ENCODE peak calls at places on chromosome 16, in ten cellular contexts. Y, O, A, X, V, R, C, K, P and S are unnamed samples.

GRCh38 chr16:79122343-79122742 is 478.2 kb downstream of the MAF start:
- DNase-seq in X (no peak), P (no peak), C (no peak), Y (no peak), V (no peak), O (no peak), A (no peak), K (no peak), R (no peak), S (no peak)

GRCh38 chr16:57785924-57786323 is 16.4 kb downstream of the KIFC3 start:
- DNase-seq in V (no peak), C (no peak), R (no peak), X (no peak), Y (no peak), A (no peak), K (no peak), O (no peak), P (no peak), S (no peak)

GRCh38 chr16:67833035-67833417 is 9.1 kb upstream of the THAP11 start:
- DNase-seq in P (no peak), A (no peak), R (peak), Y (no peak), V (peak), K (no peak), X (peak), C (no peak), O (no peak), S (no peak)

GRCh38 chr16:12801511-12802042 is 2.1 kb downstream of the CPPED1 start:
- DNase-seq in R (peak), X (peak), A (no peak), K (peak), O (no peak), Y (no peak), C (peak), V (peak), P (peak), S (no peak)

GRCh38 chr16:85419503-85420408 is 193.4 kb upstream of the GSE1 start:
- DNase-seq in K (no peak), X (no peak), O (no peak), V (no peak), Y (no peak), C (no peak), P (no peak), A (no peak), R (no peak), S (no peak)

GRCh38 chr16:53421248-53421647 is 13.0 kb upstream of the RBL2 start:
- DNase-seq in R (no peak), V (no peak), X (no peak), P (no peak), O (no peak), C (no peak), Y (no peak), K (no peak), A (no peak), S (no peak)

GRCh38 chr16:87202346-87202745 is 114.8 kb downstream of the C16orf95 start:
- DNase-seq in K (no peak), P (no peak), Y (no peak), V (no peak), R (peak), O (no peak), C (no peak), X (peak), A (no peak), S (no peak)

GRCh38 chr16:89653656-89654295 is 3.7 kb downstream of the CHMP1A start:
- DNase-seq in K (no peak), C (no peak), A (no peak), X (no peak), R (no peak), Y (no peak), O (no peak), P (no peak), V (no peak), S (no peak)

GRCh38 chr16:88695753-88696152 is 9.4 kb upstream of the SNAI3 start:
- DNase-seq in A (no peak), O (no peak), C (no peak), R (no peak), X (no peak), K (no peak), P (no peak), Y (no peak), V (no peak), S (no peak)

GRCh38 chr16:50313596-50314483 is 47.5 kb downstream of the ADCY7 start:
- DNase-seq in X (peak), C (peak), P (no peak), K (peak), O (peak), Y (no peak), R (no peak), V (no peak), A (no peak), S (no peak)

GRCh38 chr16:79966226-79966625 is 365.7 kb upstream of the MAF start:
- DNase-seq in K (no peak), P (no peak), O (no peak), Y (no peak), X (no peak), V (no peak), A (no peak), C (no peak), R (no peak), S (no peak)

GRCh38 chr16:89723279-89724250 is 2.2 kb downstream of the ZNF276 start:
- DNase-seq in K (peak), R (no peak), A (no peak), P (peak), C (no peak), O (peak), X (no peak), Y (peak), V (no peak), S (no peak)